ENCODE peak calls at places on chromosomes 7 and 10, in four cellular contexts. G, B, X and R are unnamed samples.

GRCh38 chr10:126476256-126476655 is 88.0 kb upstream of the ADAM12 start:
- DNase-seq in G (no peak), B (no peak), X (no peak), R (no peak)

GRCh38 chr10:128751851-128752250 is 625.6 kb upstream of the MKI67 start:
- DNase-seq in G (no peak), B (no peak), X (no peak), R (no peak)

GRCh38 chr7:32164341-32164996 is 94.3 kb upstream of the PDE1C start:
- DNase-seq in G (no peak), B (no peak), X (peak; percentile 17), R (no peak)

GRCh38 chr10:17747883-17748550 is 4.0 kb upstream of the TMEM236 start:
- DNase-seq in G (no peak), B (no peak), X (peak; percentile 39), R (no peak)

GRCh38 chr10:86252573-86252972 is 114.0 kb downstream of the GRID1 start:
- DNase-seq in G (no peak), B (no peak), X (no peak), R (no peak)

GRCh38 chr7:2243483-2243840 is 1.4 kb downstream of the NUDT1 start:
- DNase-seq in G (no peak), B (no peak), X (no peak), R (no peak)

GRCh38 chr10:114684085-114684821 is 26.2 kb upstream of the ABLIM1 start:
- DNase-seq in G (peak; percentile 56), B (no peak), X (no peak), R (no peak)

GRCh38 chr7:123640583-123640982 is 15.1 kb upstream of the LMOD2 start:
- DNase-seq in G (no peak), B (no peak), X (no peak), R (no peak)

GRCh38 chr10:124149681-124150080 is 56.3 kb upstream of the CHST15 start:
- DNase-seq in G (no peak), B (no peak), X (no peak), R (no peak)

GRCh38 chr7:158143196-158144120 is 444.2 kb downstream of the PTPRN2 start:
- DNase-seq in G (no peak), B (no peak), X (no peak), R (peak; percentile 26)

GRCh38 chr7:130356760-130357611 is 12.4 kb downstream of the CPA5 start:
- DNase-seq in G (peak; percentile 78), B (peak; percentile 85), X (peak; percentile 89), R (peak; percentile 66)

GRCh38 chr10:33720161-33720560 is 385.7 kb upstream of the NRP1 start:
- DNase-seq in G (no peak), B (no peak), X (no peak), R (no peak)

GRCh38 chr10:14608381-14609001 is 166.2 kb downstream of the FAM107B start:
- DNase-seq in G (no peak), B (no peak), X (no peak), R (no peak)

GRCh38 chr7:43130347-43130746 is 17.9 kb downstream of the HECW1 start:
- DNase-seq in G (no peak), B (no peak), X (no peak), R (no peak)

GRCh38 chr10:14554091-14554842 is 220.4 kb downstream of the FAM107B start:
- DNase-seq in G (no peak), B (no peak), X (no peak), R (no peak)

DNA sequence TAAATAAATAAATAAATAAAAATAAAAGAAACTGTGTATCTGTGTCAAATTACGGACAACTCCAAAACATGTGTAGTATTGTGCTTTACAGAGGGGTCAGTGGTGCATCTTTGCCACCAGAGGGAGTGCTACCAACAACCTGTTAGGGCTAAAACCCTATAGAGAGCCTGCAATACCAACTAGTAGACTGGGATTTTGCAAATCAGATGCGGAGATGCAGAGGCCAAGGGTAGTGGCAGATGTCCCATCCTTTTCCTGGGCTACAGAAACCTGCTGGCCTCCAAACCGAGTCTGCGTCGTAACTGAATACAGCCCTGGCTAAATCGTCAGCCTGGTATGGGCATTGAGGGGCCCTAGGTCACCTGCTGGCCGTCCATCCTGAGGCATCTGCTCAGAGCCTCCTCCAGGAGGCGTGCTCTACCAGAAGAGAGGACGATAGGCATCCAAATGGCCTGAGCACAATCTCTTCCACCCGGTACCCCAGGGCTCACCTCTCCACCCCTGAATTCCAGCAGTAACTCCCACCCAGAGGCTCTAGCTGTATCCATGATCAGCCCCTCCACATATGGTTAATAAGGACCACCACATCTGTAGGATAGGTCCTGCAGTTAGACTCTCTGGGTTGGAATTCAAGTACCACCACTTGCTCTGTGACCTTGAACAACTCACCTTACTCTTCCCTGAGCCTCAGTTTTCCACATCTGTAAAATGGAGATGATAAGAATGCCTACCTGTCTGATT is 6.2 kb upstream of the RRP12 start:
- DNase-seq in G (no peak), B (no peak), X (peak; percentile 74), R (peak; percentile 47)
- TF ChIP-seq CTCF in G (peak; percentile 75), B (peak; percentile 78), X (peak; percentile 91), R (peak; percentile 61)

DNA sequence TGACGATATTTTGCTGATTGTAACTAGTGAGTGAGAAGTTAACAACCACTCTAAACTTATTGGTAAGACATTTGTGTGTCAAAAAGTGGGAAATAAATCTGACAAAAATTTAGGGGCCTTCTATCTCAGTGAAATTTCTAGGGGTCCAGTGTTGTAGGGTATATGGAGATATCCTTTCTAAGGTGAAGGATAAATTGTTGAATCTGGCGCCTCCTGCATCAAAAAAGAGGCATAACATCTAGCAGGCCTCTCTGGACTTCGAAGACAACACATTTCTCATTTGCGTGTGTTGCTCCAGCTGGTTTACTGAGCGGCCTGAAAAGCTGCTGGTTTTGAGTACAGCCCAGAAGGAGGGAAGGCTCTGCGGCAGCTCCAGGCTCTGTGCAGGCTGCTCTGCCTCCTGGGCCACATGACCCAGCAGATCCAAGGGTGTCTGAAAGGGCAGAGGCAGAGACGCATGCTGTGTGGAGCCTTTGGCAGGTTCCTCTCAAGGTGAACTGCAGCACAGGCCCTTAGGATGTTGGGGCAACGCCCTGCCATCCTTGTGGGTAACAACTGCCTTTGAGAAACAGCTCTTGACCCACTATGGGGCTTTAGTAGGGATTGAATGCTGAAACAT is 72.4 kb downstream of the LMBR1 start:
- DNase-seq in G (no peak), B (no peak), X (no peak), R (no peak)
- H3K4me3 ChIP-seq in G (no peak overlapping the region), B (no peak overlapping the region), X (no peak overlapping the region), R (no peak overlapping the region)

DNA sequence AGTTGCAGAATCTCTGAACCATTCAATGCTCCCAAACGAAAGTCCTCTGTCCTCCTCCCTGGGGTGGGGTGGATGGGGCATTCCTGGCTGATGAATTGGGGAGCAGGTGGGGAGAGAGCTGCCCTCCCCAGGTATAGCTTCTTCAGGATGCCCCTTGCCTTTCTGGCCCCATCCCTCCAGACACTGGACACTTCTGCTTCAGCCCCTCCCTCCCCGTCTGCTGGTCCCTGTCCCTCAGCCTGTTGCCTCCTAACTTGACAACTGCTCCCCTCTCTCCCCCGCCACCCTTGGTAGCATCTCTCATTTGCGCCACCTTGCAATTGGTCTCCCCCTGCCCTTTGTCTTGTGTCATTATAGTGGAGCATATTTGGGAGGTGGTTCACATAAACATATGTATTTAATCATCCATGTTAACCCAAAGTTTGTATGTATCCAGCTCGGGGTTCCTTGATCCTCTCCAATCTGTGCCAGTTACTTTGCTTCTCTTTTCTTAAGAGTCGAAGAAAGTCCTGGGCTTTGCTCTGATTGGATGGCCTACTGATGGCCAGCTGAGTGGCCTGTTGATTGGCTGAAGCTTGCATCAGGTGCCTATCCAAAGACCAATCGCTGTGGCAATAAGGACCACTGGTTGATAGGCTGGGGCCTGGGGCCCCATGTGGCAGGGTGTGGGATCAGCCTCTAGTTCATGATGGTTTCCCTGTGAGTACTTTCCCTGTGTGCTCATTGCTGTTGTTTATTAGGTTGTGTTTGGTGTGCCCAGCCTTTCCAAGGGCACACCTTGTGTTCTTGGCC is 4.0 kb upstream of the GCK start:
- DNase-seq in G (no peak), B (no peak), X (no peak), R (no peak)
- H3K27me3 ChIP-seq in G (no peaks in the 10 kb centered on the region), B (peaks cover 5% of the 10 kb centered on the region), X (peaks cover 2% of the 10 kb centered on the region), R (no peaks in the 10 kb centered on the region)

GRCh38 chr10:16520900-16521299 is 779 bp downstream of the C1QL3 start:
- DNase-seq in G (peak; percentile 53), B (no peak), X (peak; percentile 22), R (peak; percentile 40)

GRCh38 chr10:16521311-16522016 is at the start of gene C1QL3:
- DNase-seq in G (no peak), B (no peak), X (peak; percentile 27), R (peak; percentile 78)

GRCh38 chr10:16519908-16520861 is 1.5 kb downstream of the C1QL3 start:
- DNase-seq in G (no peak), B (no peak), X (no peak), R (no peak)

GRCh38 chr10:16519250-16519907 is 2.3 kb downstream of the C1QL3 start:
- DNase-seq in G (no peak), B (no peak), X (no peak), R (no peak)

GRCh38 chr10:16518822-16519221 is 2.9 kb downstream of the C1QL3 start:
- DNase-seq in G (no peak), B (no peak), X (no peak), R (no peak)
- TF ChIP-seq CTCF in G (peak; percentile 11), B (no peak), X (no peak), R (no peak)

GRCh38 chr7:35450456-35450855 is 196.6 kb upstream of the TBX20 start:
- DNase-seq in G (no peak), B (no peak), X (no peak), R (no peak)

DNA sequence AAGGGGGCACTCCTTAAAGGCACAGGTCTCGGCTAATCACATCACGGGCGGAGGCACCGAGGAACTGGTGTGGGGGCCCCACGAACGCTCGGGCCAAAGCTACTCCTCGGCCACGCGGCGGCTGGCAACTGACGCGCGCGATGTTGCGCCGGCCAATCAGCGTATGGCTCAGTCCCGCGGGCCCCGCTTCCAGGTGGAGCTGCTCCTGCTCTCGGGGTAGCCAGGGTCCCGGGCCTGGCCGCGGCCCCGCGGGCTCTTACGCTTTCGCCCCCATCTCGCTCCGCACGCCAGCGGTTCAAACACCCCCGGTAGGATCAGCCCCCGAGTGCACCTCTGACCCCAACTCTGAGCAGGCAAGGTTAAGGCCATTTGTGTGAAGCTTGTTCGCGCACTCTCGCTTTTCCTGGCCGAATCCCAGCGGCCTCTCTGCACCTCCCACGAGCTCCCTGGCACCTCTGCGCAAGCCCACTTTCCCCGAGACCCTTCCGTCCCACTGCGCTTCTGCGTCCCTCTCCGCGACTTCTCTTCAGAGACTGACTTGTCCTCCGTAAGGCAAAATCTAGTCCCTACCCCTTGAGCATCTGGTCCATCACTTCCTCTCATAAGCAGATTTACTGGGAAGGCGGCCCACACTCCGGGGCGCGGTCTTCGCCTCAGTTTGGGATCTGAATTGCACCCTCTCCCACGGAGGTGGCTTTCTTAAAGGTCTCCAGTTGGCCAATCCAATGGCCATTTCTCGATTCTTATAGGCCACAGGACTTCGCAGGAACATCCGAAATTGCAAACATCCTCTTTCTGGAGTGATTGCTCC is 200.9 kb upstream of the TBX20 start:
- DNase-seq in G (no peak), B (no peak), X (no peak), R (no peak)
- H3K4me3 ChIP-seq in G (no peak overlapping the region), B (no peak overlapping the region), X (no peak overlapping the region), R (no peak overlapping the region)